ENCODE peak calls at places on chromosome X, in eight cellular contexts. V, A, E, H, N, O, R and L are unnamed samples.

GRCh38 chrX:34559325-34559724 is 97.8 kb downstream of the TMEM47 start:
- DNase-seq in N (no peak), R (no peak), O (no peak), H (no peak), A (no peak), V (peak), E (peak), L (no peak)

GRCh38 chrX:95290455-95290854 is 1394.2 kb upstream of the DIAPH2 start:
- DNase-seq in N (no peak), V (no peak), H (no peak), O (no peak), A (no peak), E (peak), R (no peak), L (no peak)

GRCh38 chrX:125262836-125263235 is 56.8 kb upstream of the TEX13C start:
- DNase-seq in O (no peak), H (no peak), N (no peak), E (no peak), V (no peak), R (no peak), A (no peak), L (peak)

GRCh38 chrX:132407704-132408103 is 81.1 kb downstream of the MBNL3 start:
- DNase-seq in A (no peak), R (no peak), V (no peak), E (no peak), O (no peak), N (no peak), H (no peak), L (no peak)

GRCh38 chrX:2499507-2499906 is 1.3 kb downstream of the DHRSX start:
- DNase-seq in N (no peak), A (no peak), E (no peak), H (peak), V (no peak), O (no peak), R (no peak), L (no peak)

GRCh38 chrX:68832101-68832416 is 3.2 kb downstream of the EFNB1 start:
- DNase-seq in O (no peak), A (no peak), N (peak), V (no peak), H (peak), R (peak), E (peak), L (no peak)

GRCh38 chrX:3143043-3143799 is 102.0 kb downstream of the ARSF start:
- DNase-seq in V (no peak), H (no peak), E (no peak), R (no peak), A (no peak), O (no peak), N (no peak), L (no peak)

GRCh38 chrX:139559383-139560042 is 29.0 kb downstream of the F9 start:
- DNase-seq in A (peak), E (peak), R (peak), O (peak), V (peak), H (no peak), N (no peak), L (no peak)

GRCh38 chrX:101999644-102000539 is 68.1 kb upstream of the ZMAT1 start:
- DNase-seq in N (peak), O (no peak), V (peak), H (no peak), E (no peak), A (no peak), R (no peak), L (peak)

GRCh38 chrX:41275661-41276609 is 58.0 kb upstream of the DDX3X start:
- DNase-seq in O (peak), V (peak), N (peak), R (peak), A (peak), H (peak), E (peak), L (peak)

GRCh38 chrX:31420711-31421151 is 348.9 kb upstream of the FTHL17 start:
- DNase-seq in R (no peak), O (no peak), A (no peak), H (no peak), V (no peak), E (no peak), N (no peak), L (no peak)

GRCh38 chrX:112536544-112536943 is 143.2 kb downstream of the LHFPL1 start:
- DNase-seq in R (no peak), V (peak), O (no peak), E (no peak), H (no peak), A (no peak), N (no peak), L (no peak)

GRCh38 chrX:11346283-11346682 is 53.1 kb downstream of the AMELX start:
- DNase-seq in A (no peak), R (no peak), O (no peak), E (no peak), H (no peak), N (no peak), V (no peak), L (no peak)

GRCh38 chrX:152444338-152444737 is 6.8 kb downstream of the GABRA3 start:
- DNase-seq in E (no peak), N (no peak), A (no peak), H (no peak), R (no peak), V (no peak), O (no peak), L (no peak)

GRCh38 chrX:107551546-107551945 is 76.8 kb upstream of the PRPS1 start:
- DNase-seq in V (no peak), R (no peak), A (no peak), E (no peak), H (peak), O (no peak), N (no peak), L (no peak)

GRCh38 chrX:133287860-133288259 is 69.7 kb upstream of the TFDP3 start:
- DNase-seq in H (no peak), A (no peak), N (no peak), E (no peak), R (no peak), O (no peak), V (no peak), L (no peak)

GRCh38 chrX:54754854-54755253 is 43.2 kb downstream of the ITIH6 start:
- DNase-seq in A (no peak), E (no peak), V (no peak), O (no peak), R (no peak), H (no peak), N (no peak), L (no peak)

GRCh38 chrX:84710611-84711010 is 208.4 kb upstream of the HDX start:
- DNase-seq in N (no peak), O (no peak), E (no peak), V (no peak), A (no peak), H (no peak), R (no peak), L (no peak)

GRCh38 chrX:104253567-104254441 is 929 bp downstream of the ESX1 start:
- DNase-seq in H (no peak), N (peak), A (no peak), V (peak), R (no peak), O (peak), E (no peak), L (no peak)

GRCh38 chrX:149497054-149497453 is 8.1 kb downstream of the IDS start:
- DNase-seq in R (no peak), A (no peak), H (no peak), V (no peak), E (no peak), O (no peak), N (no peak), L (no peak)

GRCh38 chrX:38988301-38988700 is 187.0 kb downstream of the MID1IP1 start:
- DNase-seq in N (no peak), O (no peak), V (no peak), A (no peak), E (no peak), R (no peak), H (no peak), L (no peak)

GRCh38 chrX:150094996-150095395 is 156.7 kb upstream of the EOLA2 start:
- DNase-seq in H (no peak), E (peak), A (no peak), O (no peak), N (no peak), R (no peak), V (no peak), L (no peak)

GRCh38 chrX:30513284-30513683 is 64.3 kb downstream of the TASL start:
- DNase-seq in N (no peak), A (no peak), H (no peak), R (no peak), V (no peak), O (no peak), E (no peak), L (no peak)

GRCh38 chrX:120315776-120316175 is 4.5 kb upstream of the TMEM255A start:
- DNase-seq in R (no peak), E (no peak), O (no peak), A (peak), V (no peak), H (no peak), N (no peak), L (no peak)

GRCh38 chrX:11591712-11592351 is 73.9 kb downstream of the ARHGAP6 start:
- DNase-seq in O (no peak), N (no peak), V (no peak), H (no peak), A (no peak), E (no peak), R (no peak), L (no peak)

GRCh38 chrX:48997865-48998264 is 4.2 kb downstream of the GRIPAP1 start:
- DNase-seq in E (no peak), A (no peak), N (no peak), V (no peak), H (no peak), R (no peak), O (no peak), L (no peak)

GRCh38 chrX:9656871-9657270 is 108.8 kb downstream of the GPR143 start:
- DNase-seq in V (no peak), O (no peak), E (no peak), H (no peak), A (no peak), N (no peak), R (no peak), L (no peak)

GRCh38 chrX:134628663-134629062 is 29.6 kb downstream of the PLAC1 start:
- DNase-seq in R (no peak), N (no peak), A (no peak), E (no peak), O (no peak), V (no peak), H (no peak), L (no peak)
- TF ChIP-seq CTCF in R (no peak), N (no peak), A (no peak), E (no peak), O (no peak), V (no peak), H (no peak), L (no peak)

DNA sequence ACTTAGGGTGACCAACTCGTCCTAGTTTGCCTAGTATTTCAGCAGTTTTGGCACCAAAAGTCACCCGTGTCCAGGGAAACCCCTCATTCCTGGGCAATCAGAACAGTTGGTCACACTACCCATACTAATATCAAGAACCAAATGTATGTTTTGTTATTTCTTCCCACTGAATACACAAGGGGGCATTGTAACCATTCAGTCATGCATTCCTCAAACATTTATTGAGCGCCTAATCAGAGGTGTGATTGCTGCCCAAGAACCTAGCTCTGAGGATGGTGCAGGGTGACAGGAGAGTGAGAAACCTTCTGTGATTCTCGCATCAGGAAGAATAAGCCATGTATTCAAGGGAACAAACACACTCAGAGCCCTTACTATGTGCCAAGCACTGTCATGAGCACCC is 69.8 kb upstream of the RAI2 start:
- DNase-seq in E (no peak), N (no peak), O (no peak), V (no peak), R (no peak), H (no peak), A (no peak), L (no peak)
- TF ChIP-seq CTCF in E (no peak), N (no peak), O (no peak), V (no peak), R (no peak), H (no peak), A (no peak), L (peak)

GRCh38 chrX:154806837-154807501 is 1.7 kb upstream of the MPP1 start:
- DNase-seq in A (no peak), H (no peak), O (no peak), R (no peak), E (no peak), V (no peak), N (no peak), L (no peak)
- TF ChIP-seq CTCF in A (no peak), H (no peak), O (no peak), R (no peak), E (no peak), V (no peak), N (no peak), L (no peak)

GRCh38 chrX:17977696-17978095 is 116.6 kb upstream of the RAI2 start:
- DNase-seq in R (no peak), V (no peak), A (no peak), O (no peak), N (no peak), E (no peak), H (no peak), L (no peak)
- TF ChIP-seq CTCF in R (no peak), V (no peak), A (no peak), O (no peak), N (no peak), E (no peak), H (no peak), L (no peak)

GRCh38 chrX:56219702-56220101 is 12.5 kb upstream of the KLF8 start:
- DNase-seq in O (no peak), N (no peak), A (no peak), H (no peak), E (no peak), R (no peak), V (no peak), L (no peak)
- TF ChIP-seq CTCF in O (no peak), N (no peak), A (no peak), H (no peak), E (no peak), R (no peak), V (no peak), L (no peak)